ENCODE peak calls at places on chromosome 9, in four cellular contexts. E is HuH-7.5, B is NCI-H1092 treated with DMSO at 0.1 percent for 48 hours, O is GM12878. H is an unnamed sample.

GRCh38 chr9:26723486-26723885 is 169.1 kb downstream of the CAAP1 start:
- DNase-seq in E (peak; percentile 3), B (no peak), O (no peak), H (peak; percentile 29)

GRCh38 chr9:95261890-95262289 is 55.6 kb downstream of the FANCC start:
- DNase-seq in E (no peak), B (no peak), O (no peak), H (no peak)

GRCh38 chr9:20640331-20641187 is 18.3 kb upstream of the MLLT3 start:
- DNase-seq in E (no peak), B (peak; percentile 38), O (peak; percentile 99), H (peak; percentile 54)

GRCh38 chr9:88983865-88984542 is 7.3 kb upstream of the S1PR3 start:
- DNase-seq in E (no peak), B (no peak), O (no peak), H (no peak)

GRCh38 chr9:89806371-89807100 is 201.7 kb downstream of the GADD45G start:
- DNase-seq in E (no peak), B (no peak), O (no peak), H (no peak)

GRCh38 chr9:2411459-2412215 is 209.9 kb upstream of the VLDLR start:
- DNase-seq in E (no peak), B (no peak), O (no peak), H (no peak)

GRCh38 chr9:82418334-82418733 is 429.8 kb downstream of the SPATA31D1 start:
- DNase-seq in E (no peak), B (peak; percentile 3), O (no peak), H (no peak)

GRCh38 chr9:82586918-82587356 is 476.0 kb downstream of the RASEF start:
- DNase-seq in E (no peak), B (no peak), O (no peak), H (no peak)

GRCh38 chr9:106334081-106334480 is 528.9 kb upstream of the ZNF462 start:
- DNase-seq in E (no peak), B (no peak), O (no peak), H (no peak)

GRCh38 chr9:1311462-1312042 is 261.4 kb downstream of the DMRT2 start:
- DNase-seq in E (no peak), B (no peak), O (no peak), H (no peak)

GRCh38 chr9:77952641-77953341 is 78.8 kb downstream of the GNAQ start:
- DNase-seq in E (no peak), B (peak; percentile 48), O (no peak), H (no peak)

GRCh38 chr9:16358751-16359150 is 511.7 kb downstream of the BNC2 start:
- DNase-seq in E (no peak), B (no peak), O (no peak), H (no peak)

GRCh38 chr9:137984005-137984404 is 106.4 kb downstream of the CACNA1B start:
- DNase-seq in E (no peak), B (no peak), O (no peak), H (no peak)

GRCh38 chr9:72443855-72444254 is 77.6 kb upstream of the TMC1 start:
- DNase-seq in E (no peak), B (no peak), O (peak; percentile 85), H (peak; percentile 69)